ENCODE peak calls at places on chromosomes 3 and 15, in eight cellular contexts. P is upper lobe of right lung, L is HL-60, R is ovary, I is cardiac muscle cell, G is heart left ventricle, O is spleen, T is AG04450. F is an unnamed sample.

GRCh38 chr3:16516695-16517481 is 3.4 kb upstream of the RFTN1 start:
- DNase-seq in P (no peak), L (no peak), R (peak; percentile 69), I (peak; percentile 80), G (peak; percentile 40), O (peak; percentile 84), T (peak; percentile 45), F (no peak)

GRCh38 chr15:40369971-40370370 is 12.0 kb downstream of the DISP2 start:
- DNase-seq in P (no peak), L (no peak), R (no peak), I (no peak), G (no peak), O (no peak), T (no peak), F (no peak)

GRCh38 chr3:135784557-135784956 is 181.0 kb upstream of the PPP2R3A start:
- DNase-seq in P (no peak), L (peak; percentile 14), R (no peak), I (no peak), G (no peak), O (no peak), T (no peak), F (no peak)

GRCh38 chr15:75030424-75030823 is 7.0 kb downstream of the PPCDC start:
- DNase-seq in P (no peak), L (no peak), R (no peak), I (no peak), G (no peak), O (no peak), T (no peak), F (no peak)

GRCh38 chr3:128591728-128592426 is 58.7 kb downstream of the RPN1 start:
- DNase-seq in P (no peak), L (peak; percentile 92), R (no peak), I (no peak), G (no peak), O (no peak), T (no peak), F (no peak)

GRCh38 chr3:42262525-42262924 is 3.5 kb downstream of the CCK start:
- DNase-seq in P (no peak), L (no peak), R (no peak), I (no peak), G (no peak), O (no peak), T (peak; percentile 60), F (no peak)

GRCh38 chr15:94858449-94858848 is 627.1 kb downstream of the MCTP2 start:
- DNase-seq in P (no peak), L (no peak), R (no peak), I (no peak), G (no peak), O (no peak), T (no peak), F (no peak)

GRCh38 chr15:24858737-24859601 is 95.8 kb upstream of the SNRPN start:
- DNase-seq in P (no peak), L (no peak), R (no peak), I (no peak), G (peak; percentile 36), O (no peak), T (peak; percentile 38), F (no peak)

GRCh38 chr3:174424656-174425055 is 434.5 kb upstream of the NAALADL2 start:
- DNase-seq in P (no peak), L (no peak), R (no peak), I (no peak), G (no peak), O (no peak), T (no peak), F (no peak)

GRCh38 chr3:52147804-52148203 is 6.4 kb downstream of the POC1A start:
- DNase-seq in P (no peak), L (no peak), R (no peak), I (no peak), G (no peak), O (peak; percentile 23), T (peak; percentile 36), F (no peak)

GRCh38 chr15:77495806-77496589 is 75.3 kb downstream of the HMG20A start:
- DNase-seq in P (peak; percentile 57), L (no peak), R (no peak), I (peak; percentile 44), G (peak; percentile 52), O (peak; percentile 77), T (no peak), F (no peak)

GRCh38 chr3:107627962-107628542 is 105.3 kb downstream of the BBX start:
- DNase-seq in P (no peak), L (no peak), R (no peak), I (no peak), G (no peak), O (no peak), T (no peak), F (no peak)

GRCh38 chr15:65821070-65821469 is 29.0 kb upstream of the DENND4A start:
- DNase-seq in P (no peak), L (no peak), R (no peak), I (no peak), G (no peak), O (no peak), T (no peak), F (no peak)

GRCh38 chr3:46245155-46245554 is 2.9 kb downstream of the CCR3 start:
- DNase-seq in P (no peak), L (no peak), R (no peak), I (no peak), G (no peak), O (no peak), T (no peak), F (no peak)

DNA sequence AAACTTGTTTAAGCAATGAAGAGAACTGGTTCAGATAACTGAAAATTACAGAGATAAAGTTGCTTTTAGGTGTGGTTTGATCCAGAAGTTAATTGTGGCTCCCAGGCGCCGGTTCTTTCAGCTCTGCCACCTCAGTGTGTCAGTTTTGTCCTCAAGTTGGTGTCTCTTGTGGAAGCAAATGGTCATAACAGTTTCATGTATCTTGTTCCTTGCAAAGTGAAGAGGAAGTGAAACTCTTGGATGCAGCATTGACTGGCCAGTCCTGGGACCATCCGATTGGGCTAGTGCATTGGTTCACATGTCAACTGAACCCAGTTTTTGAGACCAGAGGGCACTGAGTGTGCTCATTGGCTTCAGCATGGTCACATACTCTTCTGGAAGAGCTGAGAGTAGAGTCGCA is 181.4 kb upstream of the GRM7 start:
- DNase-seq in P (no peak), L (no peak), R (no peak), I (no peak), G (no peak), O (no peak), T (no peak), F (no peak)
- H3K4me3 ChIP-seq in P (no peak overlapping the region), L (no peak overlapping the region), R (no peak overlapping the region), I (no peak overlapping the region), G (no peak overlapping the region), O (no peak overlapping the region), T (no peak overlapping the region), F (no peak overlapping the region)

GRCh38 chr15:68432665-68433064 is 702 bp upstream of the ITGA11 start:
- DNase-seq in P (no peak), L (no peak), R (no peak), I (no peak), G (no peak), O (no peak), T (no peak), F (no peak)

GRCh38 chr15:68429691-68430470 is 2.1 kb downstream of the ITGA11 start:
- DNase-seq in P (no peak), L (no peak), R (no peak), I (no peak), G (no peak), O (no peak), T (no peak), F (no peak)

GRCh38 chr15:68431792-68432401 is at the start of gene ITGA11:
- DNase-seq in P (peak; percentile 80), L (peak; percentile 14), R (peak; percentile 59), I (peak; percentile 67), G (peak; percentile 87), O (no peak), T (no peak), F (no peak)

GRCh38 chr15:68430471-68431036 is 1.4 kb downstream of the ITGA11 start:
- DNase-seq in P (no peak), L (no peak), R (no peak), I (no peak), G (no peak), O (no peak), T (no peak), F (no peak)

GRCh38 chr15:68431037-68431791 is 749 bp downstream of the ITGA11 start:
- DNase-seq in P (no peak), L (no peak), R (peak; percentile 41), I (peak; percentile 33), G (peak; percentile 65), O (no peak), T (no peak), F (no peak)
- TF ChIP-seq CTCF in P (no peak), L (no peak), R (no peak), I (no peak), G (no peak), O (no peak), T (no peak), F (no peak)

GRCh38 chr15:96321422-96322391 is 8.8 kb upstream of the NR2F2 start:
- DNase-seq in P (peak; percentile 67), L (no peak), R (peak; percentile 72), I (peak; percentile 21), G (peak; percentile 40), O (peak; percentile 78), T (no peak), F (no peak)
- H3K27me3 ChIP-seq in P (peaks cover 49% of the 10 kb centered on the region), L (no peaks in the 10 kb centered on the region), R (no peaks in the 10 kb centered on the region), I (peaks cover 100% of the 10 kb centered on the region), G (peaks cover 74% of the 10 kb centered on the region), O (no peaks in the 10 kb centered on the region), T (no peaks in the 10 kb centered on the region), F (peaks cover 40% of the 10 kb centered on the region)

GRCh38 chr3:122680381-122681293 is at the start of gene PARP14:
- DNase-seq in P (peak; percentile 88), L (peak; percentile 46), R (peak; percentile 80), I (peak; percentile 78), G (peak; percentile 73), O (peak; percentile 93), T (peak; percentile 43), F (peak; percentile 22)

GRCh38 chr3:122679467-122680291 is 960 bp upstream of the PARP14 start:
- DNase-seq in P (peak; percentile 64), L (peak; percentile 22), R (peak; percentile 45), I (peak; percentile 25), G (peak; percentile 40), O (peak; percentile 79), T (no peak), F (no peak)

GRCh38 chr3:122677261-122677660 is 3.4 kb upstream of the PARP14 start:
- DNase-seq in P (no peak), L (no peak), R (no peak), I (no peak), G (no peak), O (no peak), T (no peak), F (no peak)

GRCh38 chr3:122678496-122678895 is 2.1 kb upstream of the PARP14 start:
- DNase-seq in P (no peak), L (no peak), R (no peak), I (no peak), G (peak; percentile 43), O (no peak), T (no peak), F (no peak)

DNA sequence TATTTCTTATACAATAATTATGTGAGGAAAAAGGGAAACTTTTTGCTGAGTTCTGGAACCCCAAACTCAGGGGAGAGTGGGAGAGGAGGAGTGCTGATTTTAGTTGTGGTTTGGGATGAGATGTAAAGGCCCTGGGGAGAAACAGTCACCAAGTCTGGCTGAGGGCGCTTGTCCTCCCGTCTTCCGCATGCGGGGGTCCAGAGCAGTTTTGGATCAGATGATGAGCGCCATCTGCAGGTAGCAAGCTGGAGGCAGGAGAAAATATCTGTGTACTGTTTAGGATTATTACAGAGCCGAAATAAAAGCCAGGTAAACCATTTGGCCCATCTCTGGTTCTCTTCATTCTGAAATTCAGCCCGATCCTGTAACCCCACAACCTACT is 1.6 kb upstream of the PARP14 start:
- DNase-seq in P (peak; percentile 83), L (peak; percentile 82), R (peak; percentile 84), I (peak; percentile 83), G (peak; percentile 88), O (peak; percentile 90), T (peak; percentile 55), F (peak; percentile 61)
- H3K4me3 ChIP-seq in P (peak overlapping the region; percentile 65), L (peak overlapping the region; percentile 16), R (peak overlapping the region; percentile 71), I (no peak overlapping the region), G (peak overlapping the region; percentile 80), O (no peak overlapping the region), T (peak overlapping the region; percentile 43), F (peak overlapping the region; percentile 66)